ENCODE peak calls at places on chromosomes 12 and 14, in eight cellular contexts. P is fibroblast of lung, Y is breast epithelium, D is tibial nerve, B is pancreas, Q is astrocyte of the cerebellum, W is GM23248, N is Panc1. L is an unnamed sample.
A peak's percentile ranks its signal among the peaks of the same experiment; 100 is the strongest.

GRCh38 chr12:65876898-65877721 is 52.8 kb downstream of the HMGA2 start:
- DNase-seq in D (no peak), Y (no peak), N (no peak), B (peak; percentile 16), W (no peak), P (peak; percentile 88), Q (no peak), L (no peak)

GRCh38 chr12:89195470-89195869 is 156.8 kb downstream of the DUSP6 start:
- DNase-seq in P (no peak), Y (no peak), B (no peak), W (no peak), N (no peak), D (no peak), Q (no peak), L (no peak)

GRCh38 chr12:126976574-126976973 is 1290.4 kb upstream of the TMEM132C start:
- DNase-seq in B (no peak), D (no peak), Q (no peak), N (no peak), Y (no peak), P (no peak), W (no peak), L (no peak)

GRCh38 chr12:65100140-65100539 is 21.0 kb downstream of the WIF1 start:
- DNase-seq in Q (no peak), D (no peak), B (no peak), Y (no peak), W (no peak), N (no peak), P (peak; percentile 8), L (no peak)

GRCh38 chr14:56666716-56667115 is 87.1 kb downstream of the TMEM260 start:
- DNase-seq in W (peak; percentile 42), Q (peak; percentile 47), P (peak; percentile 9), B (no peak), D (no peak), Y (no peak), N (no peak), L (no peak)

GRCh38 chr12:117388865-117389508 is 27.6 kb upstream of the NOS1 start:
- DNase-seq in N (no peak), W (no peak), P (no peak), B (no peak), Y (no peak), D (no peak), Q (no peak), L (no peak)

GRCh38 chr14:52086755-52087154 is 17.9 kb upstream of the NID2 start:
- DNase-seq in Q (no peak), Y (no peak), N (no peak), W (no peak), P (peak; percentile 55), B (no peak), D (no peak), L (no peak)

GRCh38 chr12:79737875-79738718 is 47.3 kb upstream of the PAWR start:
- DNase-seq in Q (peak; percentile 61), N (peak; percentile 27), D (no peak), W (peak; percentile 60), B (peak; percentile 12), P (peak; percentile 76), Y (no peak), L (no peak)

GRCh38 chr14:50312734-50313054 is 570 bp downstream of the DMAC2L start:
- DNase-seq in B (no peak), P (peak; percentile 50), Y (no peak), D (no peak), W (no peak), Q (no peak), N (no peak), L (no peak)

GRCh38 chr14:22982477-22983245 is at the start of gene AJUBA:
- DNase-seq in N (no peak), B (peak; percentile 81), W (peak; percentile 96), Q (peak; percentile 86), Y (peak; percentile 85), P (peak; percentile 92), D (peak; percentile 81), L (peak; percentile 93)

GRCh38 chr12:120261951-120262851 is 3.3 kb downstream of the PXN start:
- DNase-seq in W (peak; percentile 58), N (no peak), D (no peak), P (no peak), B (no peak), Y (no peak), Q (peak; percentile 31), L (no peak)

GRCh38 chr12:47878918-47879481 is 25.8 kb downstream of the VDR start:
- DNase-seq in P (no peak), Q (no peak), W (no peak), D (no peak), B (no peak), Y (no peak), N (no peak), L (no peak)

GRCh38 chr12:121673013-121673441 is 3.6 kb upstream of the MORN3 start:
- DNase-seq in N (no peak), Y (peak; percentile 93), P (no peak), B (peak; percentile 83), Q (no peak), D (no peak), W (peak; percentile 34), L (no peak)

GRCh38 chr14:93960108-93960475 is 16.3 kb downstream of the ASB2 start:
- DNase-seq in B (no peak), Y (no peak), N (no peak), W (peak; percentile 30), P (no peak), D (no peak), Q (no peak), L (no peak)

GRCh38 chr12:15608406-15608805 is 180.8 kb downstream of the EPS8 start:
- DNase-seq in D (no peak), B (no peak), W (no peak), N (no peak), P (no peak), Q (no peak), Y (no peak), L (no peak)

GRCh38 chr12:55915481-55915856 is 12.2 kb downstream of the PYM1 start:
- DNase-seq in P (no peak), D (no peak), Q (no peak), N (no peak), B (no peak), W (no peak), Y (no peak), L (no peak)

GRCh38 chr12:98894412-98895085 is 249.5 kb downstream of the APAF1 start:
- DNase-seq in Y (no peak), D (no peak), W (peak; percentile 9), Q (no peak), N (no peak), P (no peak), B (no peak), L (no peak)

GRCh38 chr12:4250691-4251090 is 22.9 kb upstream of the CCND2 start:
- DNase-seq in N (no peak), Y (no peak), W (no peak), Q (no peak), D (no peak), P (no peak), B (no peak), L (no peak)

GRCh38 chr12:56601503-56601902 is 28.6 kb downstream of the BAZ2A start:
- DNase-seq in Y (no peak), N (no peak), D (no peak), P (no peak), Q (no peak), B (no peak), W (peak; percentile 34), L (no peak)

GRCh38 chr12:62133440-62133839 is 126.8 kb upstream of the USP15 start:
- DNase-seq in Y (no peak), W (no peak), Q (no peak), N (no peak), P (no peak), B (no peak), D (no peak), L (no peak)

GRCh38 chr12:12083688-12084087 is 12.9 kb downstream of the BCL2L14 start:
- DNase-seq in Y (no peak), N (no peak), Q (peak; percentile 8), P (no peak), D (no peak), B (no peak), W (no peak), L (no peak)

GRCh38 chr14:100623961-100624360 is 36.7 kb upstream of the BEGAIN start:
- DNase-seq in W (no peak), B (no peak), D (no peak), Y (no peak), N (no peak), Q (no peak), P (no peak), L (no peak)

GRCh38 chr12:102669056-102669455 is 188.7 kb upstream of the IGF1 start:
- DNase-seq in P (no peak), Y (no peak), N (no peak), W (no peak), D (no peak), B (no peak), Q (no peak), L (no peak)

GRCh38 chr14:34833545-34834523 is 41.3 kb downstream of the BAZ1A start:
- DNase-seq in P (peak; percentile 28), Y (no peak), N (no peak), Q (no peak), B (no peak), D (no peak), W (no peak), L (no peak)
- H3K4me3 ChIP-seq in P (no peak overlapping the region), Y (no peak overlapping the region), N (no peak overlapping the region), Q (no peak overlapping the region), B (no peak overlapping the region), D (no peak overlapping the region), W (no peak overlapping the region), L (no peak overlapping the region)

DNA sequence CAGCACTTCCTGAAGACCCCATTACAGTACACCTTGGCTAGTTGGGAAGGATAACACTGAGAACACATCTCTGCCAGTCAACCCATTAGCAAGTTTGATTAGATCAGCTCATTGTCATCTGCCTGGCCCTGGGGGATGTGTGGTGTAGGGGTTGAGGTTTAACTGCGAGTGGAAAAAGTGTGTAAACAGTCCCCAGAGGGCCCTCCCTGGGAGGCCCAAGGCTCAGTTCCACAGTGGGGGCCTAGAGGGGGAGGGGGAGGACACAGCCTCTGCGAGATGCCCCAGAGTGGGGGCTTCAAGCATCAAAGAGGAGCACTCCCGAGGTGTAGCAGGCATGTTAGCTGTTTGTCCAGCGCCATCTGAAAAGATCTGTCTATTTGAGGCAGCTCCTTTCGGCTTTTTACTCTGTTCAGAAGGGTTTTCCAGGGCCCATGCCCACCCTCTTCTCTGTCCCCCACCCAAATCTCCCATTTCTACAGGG is 344 bp downstream of the LPAR5 start:
- DNase-seq in Q (no peak), P (no peak), D (no peak), Y (no peak), N (no peak), W (peak; percentile 22), B (no peak), L (no peak)
- H3K4me3 ChIP-seq in Q (no peak overlapping the region), P (no peak overlapping the region), D (no peak overlapping the region), Y (peak overlapping the region; percentile 12), N (no peak overlapping the region), W (no peak overlapping the region), B (no peak overlapping the region), L (peak overlapping the region; percentile 23)

DNA sequence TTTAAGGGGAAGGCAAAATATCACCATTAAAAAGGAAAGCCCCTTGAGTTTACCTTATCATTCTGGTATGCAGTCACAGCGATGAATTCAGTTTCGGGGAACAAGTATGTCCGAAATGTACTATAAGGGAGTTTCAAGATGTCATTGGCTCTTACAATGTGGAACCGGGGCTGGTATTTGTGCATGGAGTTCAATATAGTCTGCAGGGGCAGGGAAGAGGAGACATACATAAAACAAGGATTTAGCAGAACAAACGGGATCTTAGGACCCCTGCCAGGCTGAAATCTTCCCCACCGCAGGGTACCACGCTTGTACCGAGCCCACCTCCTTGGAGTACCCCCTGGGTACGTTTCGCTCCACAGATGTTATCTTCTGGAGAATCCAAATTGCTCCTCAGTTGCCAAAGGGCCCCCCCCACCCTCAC is 4.5 kb downstream of the TBX3 start:
- DNase-seq in Y (no peak), P (peak; percentile 60), B (no peak), D (no peak), W (peak; percentile 25), N (no peak), Q (no peak), L (no peak)
- H3K4me3 ChIP-seq in Y (peak overlapping the region; percentile 73), P (peak overlapping the region; percentile 63), B (peak overlapping the region; percentile 2), D (no peak overlapping the region), W (peak overlapping the region; percentile 98), N (no peak overlapping the region), Q (peak overlapping the region; percentile 90), L (peak overlapping the region; percentile 78)

GRCh38 chr14:58297762-58298476 is 436 bp upstream of the ARID4A start:
- DNase-seq in Q (peak; percentile 100), P (peak; percentile 100), N (peak; percentile 98), B (peak; percentile 99), W (peak; percentile 100), Y (peak; percentile 99), D (peak; percentile 97), L (peak; percentile 99)
- H3K4me3 ChIP-seq in Q (peak overlapping the region; percentile 59), P (peak overlapping the region; percentile 100), N (peak overlapping the region; percentile 99), B (peak overlapping the region; percentile 96), W (peak overlapping the region; percentile 94), Y (peak overlapping the region; percentile 99), D (peak overlapping the region; percentile 97), L (peak overlapping the region; percentile 96)